ENCODE peak calls at places on chromosomes 11 and 22, in four cellular contexts. One of them, this sample, is unnamed.

GRCh38 chr11:6418199-6418957 is 516 bp downstream of the APBB1 start:
- DNase-seq in A549: no peak
- DNase-seq in SK-N-SH: no peak
- DNase-seq in IMR-90: no peak
- DNase-seq in this sample: no peak

GRCh38 chr22:28282346-28282745 is 363.3 kb upstream of the PITPNB start:
- DNase-seq in SK-N-SH: no peak
- DNase-seq in A549: no peak
- DNase-seq in IMR-90: peak
- DNase-seq in this sample: no peak

GRCh38 chr11:130673698-130674097 is 225.3 kb downstream of the ADAMTS15 start:
- DNase-seq in IMR-90: peak
- DNase-seq in A549: no peak
- DNase-seq in SK-N-SH: no peak
- DNase-seq in this sample: no peak

GRCh38 chr11:6427516-6427915 is 8.6 kb upstream of the APBB1 start:
- DNase-seq in A549: no peak
- DNase-seq in SK-N-SH: no peak
- DNase-seq in IMR-90: no peak
- DNase-seq in this sample: no peak

GRCh38 chr11:117861151-117862018 is 15.1 kb downstream of the FXYD6 start:
- DNase-seq in IMR-90: no peak
- DNase-seq in SK-N-SH: peak
- DNase-seq in A549: no peak
- DNase-seq in this sample: peak

GRCh38 chr11:30608534-30608933 is 22.4 kb upstream of the MPPED2 start:
- DNase-seq in A549: no peak
- DNase-seq in IMR-90: no peak
- DNase-seq in SK-N-SH: no peak
- DNase-seq in this sample: no peak

GRCh38 chr11:47946682-47947575 is 33.4 kb upstream of the PTPRJ start:
- DNase-seq in SK-N-SH: no peak
- DNase-seq in IMR-90: peak
- DNase-seq in A549: peak
- DNase-seq in this sample: no peak

GRCh38 chr11:128607819-128608218 is 20.5 kb upstream of the ETS1 start:
- DNase-seq in IMR-90: no peak
- DNase-seq in A549: no peak
- DNase-seq in SK-N-SH: no peak
- DNase-seq in this sample: no peak

GRCh38 chr11:73244589-73245240 is 26.6 kb downstream of the P2RY2 start:
- DNase-seq in SK-N-SH: no peak
- DNase-seq in A549: no peak
- DNase-seq in IMR-90: no peak
- DNase-seq in this sample: no peak

GRCh38 chr11:92552942-92553341 is 328.3 kb downstream of the FAT3 start:
- DNase-seq in IMR-90: peak
- DNase-seq in A549: peak
- DNase-seq in SK-N-SH: no peak
- DNase-seq in this sample: no peak

GRCh38 chr11:2519879-2520735 is 75.3 kb downstream of the KCNQ1 start:
- DNase-seq in SK-N-SH: peak
- DNase-seq in IMR-90: no peak
- DNase-seq in A549: no peak
- DNase-seq in this sample: no peak

GRCh38 chr11:123061403-123062157 is at the start of gene HSPA8:
- DNase-seq in SK-N-SH: peak
- DNase-seq in IMR-90: peak
- DNase-seq in A549: peak
- DNase-seq in this sample: no peak

GRCh38 chr11:69468911-69469885 is 12.3 kb upstream of the LINC01488 start:
- DNase-seq in IMR-90: no peak
- DNase-seq in SK-N-SH: no peak
- DNase-seq in A549: no peak
- DNase-seq in this sample: no peak

GRCh38 chr11:128936546-128937275 is 6.0 kb downstream of the TP53AIP1 start:
- DNase-seq in IMR-90: no peak
- DNase-seq in SK-N-SH: no peak
- DNase-seq in A549: no peak
- DNase-seq in this sample: peak

GRCh38 chr11:132064987-132065620 is 694.7 kb downstream of the NTM start:
- DNase-seq in A549: peak
- DNase-seq in SK-N-SH: no peak
- DNase-seq in IMR-90: peak
- DNase-seq in this sample: no peak

GRCh38 chr11:116702772-116703360 is 69.9 kb downstream of the BUD13 start:
- DNase-seq in IMR-90: no peak
- DNase-seq in SK-N-SH: peak
- DNase-seq in A549: no peak
- DNase-seq in this sample: no peak

GRCh38 chr11:61966673-61967176 is 709 bp downstream of the FTH1 start:
- DNase-seq in IMR-90: no peak
- DNase-seq in SK-N-SH: peak
- DNase-seq in A549: peak
- DNase-seq in this sample: no peak

GRCh38 chr22:41568811-41569210 is 8.0 kb downstream of the CSDC2 start:
- DNase-seq in SK-N-SH: peak
- DNase-seq in A549: no peak
- DNase-seq in IMR-90: no peak
- DNase-seq in this sample: no peak

GRCh38 chr22:29664731-29665130 is 55.1 kb upstream of the CABP7 start:
- DNase-seq in A549: no peak
- DNase-seq in SK-N-SH: no peak
- DNase-seq in IMR-90: peak
- DNase-seq in this sample: no peak

GRCh38 chr11:79441159-79441875 is 487 bp upstream of the TENM4 start:
- DNase-seq in A549: no peak
- DNase-seq in SK-N-SH: no peak
- DNase-seq in IMR-90: peak
- DNase-seq in this sample: no peak

GRCh38 chr11:2801711-2802388 is 83.7 kb downstream of the CDKN1C start:
- DNase-seq in IMR-90: no peak
- DNase-seq in SK-N-SH: no peak
- DNase-seq in A549: no peak
- DNase-seq in this sample: no peak

GRCh38 chr11:73539506-73540084 is 58.3 kb downstream of the FAM168A start:
- DNase-seq in SK-N-SH: peak
- DNase-seq in IMR-90: no peak
- DNase-seq in A549: no peak
- DNase-seq in this sample: no peak

GRCh38 chr11:57325735-57326048 is 940 bp upstream of the TNKS1BP1 start:
- DNase-seq in A549: peak
- DNase-seq in IMR-90: no peak
- DNase-seq in SK-N-SH: peak
- DNase-seq in this sample: no peak

GRCh38 chr22:25023879-25024278 is 71.4 kb downstream of the KIAA1671 start:
- DNase-seq in IMR-90: no peak
- DNase-seq in A549: no peak
- DNase-seq in SK-N-SH: no peak
- DNase-seq in this sample: no peak

GRCh38 chr11:45651156-45651555 is 14.3 kb downstream of the CHST1 start:
- DNase-seq in A549: no peak
- DNase-seq in SK-N-SH: no peak
- DNase-seq in IMR-90: no peak
- DNase-seq in this sample: no peak

GRCh38 chr11:61020706-61021235 is 49.3 kb downstream of the CD6 start:
- DNase-seq in SK-N-SH: no peak
- DNase-seq in A549: no peak
- DNase-seq in IMR-90: no peak
- DNase-seq in this sample: no peak

GRCh38 chr11:34354782-34355181 is 3.0 kb downstream of the ABTB2 start:
- DNase-seq in A549: peak
- DNase-seq in SK-N-SH: no peak
- DNase-seq in IMR-90: peak
- DNase-seq in this sample: no peak

GRCh38 chr11:120057028-120057330 is 80.9 kb downstream of the TRIM29 start:
- DNase-seq in SK-N-SH: no peak
- DNase-seq in A549: no peak
- DNase-seq in IMR-90: no peak
- DNase-seq in this sample: no peak

GRCh38 chr11:120058931-120059330 is 79.0 kb downstream of the TRIM29 start:
- DNase-seq in SK-N-SH: no peak
- DNase-seq in A549: no peak
- DNase-seq in IMR-90: no peak
- DNase-seq in this sample: no peak

GRCh38 chr11:120056301-120057027 is 81.4 kb downstream of the TRIM29 start:
- DNase-seq in A549: no peak
- DNase-seq in SK-N-SH: no peak
- DNase-seq in IMR-90: no peak
- DNase-seq in this sample: no peak

GRCh38 chr11:120055646-120056045 is 82.3 kb downstream of the TRIM29 start:
- DNase-seq in SK-N-SH: no peak
- DNase-seq in A549: no peak
- DNase-seq in IMR-90: no peak
- DNase-seq in this sample: no peak

DNA sequence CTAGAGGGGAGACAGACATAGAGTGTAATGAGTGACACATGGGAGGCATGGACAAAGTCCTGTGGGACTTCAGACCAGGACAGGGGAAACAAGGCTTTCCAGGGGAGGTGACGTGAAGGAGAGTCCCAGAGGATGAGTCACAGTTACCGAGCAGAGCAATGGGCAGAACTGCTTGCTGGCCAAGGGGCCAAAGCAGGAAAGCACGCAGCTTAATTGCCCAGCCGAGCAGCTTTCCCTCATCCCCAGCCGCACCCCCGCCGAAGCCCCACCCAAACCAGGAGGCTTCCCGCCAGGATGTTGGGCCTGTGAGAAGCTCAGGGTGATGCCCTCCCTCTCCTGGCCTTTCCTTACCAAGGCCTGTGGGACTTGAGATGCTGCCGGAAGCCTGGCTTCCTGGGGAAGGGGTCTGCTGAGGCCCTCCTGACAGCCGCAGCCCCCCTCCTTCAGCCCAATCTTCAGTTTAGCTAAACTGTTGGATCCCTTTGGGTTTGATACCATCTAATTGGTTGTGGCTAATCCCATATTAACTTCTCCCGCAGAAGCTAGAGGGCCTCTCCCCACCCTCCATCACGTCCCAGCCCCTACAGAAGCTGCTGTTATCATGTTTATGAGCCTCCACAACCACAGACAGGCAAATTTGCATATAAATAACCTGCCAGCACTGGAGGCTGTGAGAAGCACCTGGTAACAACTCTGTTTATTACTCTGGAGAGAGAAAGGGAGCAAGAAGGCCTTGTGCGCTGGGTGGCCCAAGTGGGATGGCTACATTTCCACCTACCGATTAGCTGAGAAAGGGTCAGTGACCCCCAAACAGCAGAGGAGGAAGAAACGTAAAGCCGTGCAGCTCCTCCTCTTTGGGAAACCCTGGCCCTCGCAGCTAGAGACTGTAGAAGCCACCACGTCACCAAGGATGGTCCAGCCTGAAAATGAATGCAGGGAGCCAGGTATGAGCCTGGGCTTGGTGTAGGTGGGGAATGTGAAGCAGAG is 80.0 kb downstream of the TRIM29 start:
- DNase-seq in SK-N-SH: no peak
- DNase-seq in A549: peak
- DNase-seq in IMR-90: no peak
- DNase-seq in this sample: peak
- TF ChIP-seq RAD21 in SK-N-SH: no peak
- TF ChIP-seq RAD21 in A549: no peak
- TF ChIP-seq RAD21 in IMR-90: no peak
- TF ChIP-seq RAD21 in this sample: no peak

GRCh38 chr22:44071760-44072159 is 47.7 kb downstream of the PARVB start:
- DNase-seq in IMR-90: no peak
- DNase-seq in SK-N-SH: no peak
- DNase-seq in A549: no peak
- DNase-seq in this sample: no peak

GRCh38 chr22:44067033-44067432 is 42.9 kb downstream of the PARVB start:
- DNase-seq in A549: no peak
- DNase-seq in IMR-90: no peak
- DNase-seq in SK-N-SH: no peak
- DNase-seq in this sample: no peak

GRCh38 chr22:44070029-44070428 is 45.9 kb downstream of the PARVB start:
- DNase-seq in IMR-90: no peak
- DNase-seq in SK-N-SH: no peak
- DNase-seq in A549: no peak
- DNase-seq in this sample: no peak

GRCh38 chr22:44067901-44068300 is 43.8 kb downstream of the PARVB start:
- DNase-seq in IMR-90: no peak
- DNase-seq in SK-N-SH: no peak
- DNase-seq in A549: no peak
- DNase-seq in this sample: no peak

DNA sequence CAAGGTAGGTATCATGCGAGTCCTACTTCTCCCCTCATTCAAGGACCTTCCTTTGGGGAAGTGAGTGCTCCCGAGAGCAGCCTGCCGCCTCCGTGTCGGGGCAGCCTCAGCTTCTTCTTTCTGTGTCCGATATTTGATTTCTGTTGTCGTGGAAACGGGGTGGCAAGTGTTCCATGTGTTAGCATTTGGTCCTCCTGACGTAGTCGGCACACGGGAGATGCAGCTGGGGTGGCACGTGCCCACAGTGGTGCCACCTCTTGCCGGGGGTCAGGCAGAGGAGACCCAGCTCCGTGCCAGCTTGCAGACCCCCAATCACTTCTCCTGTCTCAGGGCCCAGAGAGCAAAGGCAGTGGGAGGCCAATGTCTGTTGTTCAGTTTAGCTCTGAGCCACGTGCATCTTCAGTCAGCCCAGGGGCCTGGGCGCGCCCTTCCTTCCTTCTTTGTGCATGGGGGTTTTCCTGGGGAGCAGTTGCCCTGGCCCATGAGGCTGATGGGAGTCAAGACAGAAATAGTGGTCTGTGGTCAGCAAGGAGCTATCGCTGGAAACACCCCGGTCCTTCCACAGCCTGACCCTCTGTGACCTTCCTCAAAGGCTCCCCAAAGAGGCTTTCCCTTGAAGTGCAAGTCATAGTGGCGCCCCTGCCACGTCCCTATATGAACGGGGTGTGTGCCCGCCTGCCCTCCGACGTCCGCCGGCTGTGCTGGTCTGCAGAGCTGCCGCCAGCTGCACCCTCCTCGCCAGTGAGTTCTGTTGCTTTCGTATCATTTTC is 44.5 kb downstream of the PARVB start:
- DNase-seq in A549: no peak
- DNase-seq in IMR-90: no peak
- DNase-seq in SK-N-SH: no peak
- DNase-seq in this sample: no peak
- TF ChIP-seq RAD21 in A549: no peak
- TF ChIP-seq RAD21 in IMR-90: no peak
- TF ChIP-seq RAD21 in SK-N-SH: no peak
- TF ChIP-seq RAD21 in this sample: no peak

GRCh38 chr11:95108159-95108611 is 18.5 kb downstream of the ENDOD1 start:
- DNase-seq in A549: peak
- DNase-seq in SK-N-SH: no peak
- DNase-seq in IMR-90: peak
- DNase-seq in this sample: no peak
- TF ChIP-seq RAD21 in A549: no peak
- TF ChIP-seq RAD21 in SK-N-SH: no peak
- TF ChIP-seq RAD21 in IMR-90: no peak
- TF ChIP-seq RAD21 in this sample: no peak

DNA sequence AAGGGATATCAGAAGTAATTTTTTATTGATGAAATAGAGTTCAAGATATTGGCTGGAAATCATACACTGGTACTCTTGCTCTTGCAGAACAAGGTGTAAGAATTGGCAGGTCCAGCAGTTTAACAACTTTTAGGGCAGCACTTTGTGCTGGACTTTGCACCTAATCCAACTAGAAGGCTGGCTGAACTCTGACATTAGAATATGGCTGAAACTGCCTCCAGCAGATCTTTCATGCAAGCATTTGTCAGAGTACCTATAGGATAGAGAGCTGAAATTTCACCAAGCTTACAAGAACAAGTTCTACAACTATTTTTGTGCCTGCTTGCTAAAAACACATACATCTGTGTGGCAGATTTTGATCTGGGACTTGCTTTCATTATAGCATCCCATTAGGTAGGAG is 17.2 kb downstream of the HPS5 start:
- DNase-seq in IMR-90: no peak
- DNase-seq in A549: no peak
- DNase-seq in SK-N-SH: no peak
- DNase-seq in this sample: no peak
- TF ChIP-seq RAD21 in IMR-90: no peak
- TF ChIP-seq RAD21 in A549: no peak
- TF ChIP-seq RAD21 in SK-N-SH: no peak
- TF ChIP-seq RAD21 in this sample: no peak